ENCODE peak calls at places on chromosomes 7 and 10, in four cellular contexts. One of them, this sample, is unnamed.

GRCh38 chr10:30705086-30705624 is 75.6 kb upstream of the LYZL2 start:
- DNase-seq in A549: no peak
- DNase-seq in spleen: no peak
- DNase-seq in H1: no peak
- DNase-seq in this sample: no peak

GRCh38 chr7:5679741-5680473 is 101.6 kb downstream of the RNF216 start:
- DNase-seq in A549: no peak
- DNase-seq in spleen: peak; percentile 89
- DNase-seq in H1: no peak
- DNase-seq in this sample: no peak

GRCh38 chr7:1505731-1506550 is 1.8 kb upstream of the INTS1 start:
- DNase-seq in spleen: peak; percentile 86
- DNase-seq in H1: no peak
- DNase-seq in A549: peak; percentile 78
- DNase-seq in this sample: no peak

GRCh38 chr7:3243680-3244079 is 57.4 kb upstream of the SDK1 start:
- DNase-seq in spleen: no peak
- DNase-seq in H1: no peak
- DNase-seq in A549: no peak
- DNase-seq in this sample: peak; percentile 21

GRCh38 chr10:46299267-46299530 is 12.4 kb downstream of the ANTXRL start:
- DNase-seq in A549: no peak
- DNase-seq in H1: no peak
- DNase-seq in spleen: no peak
- DNase-seq in this sample: no peak

GRCh38 chr7:87028636-87029035 is 30.8 kb downstream of the ELAPOR2 start:
- DNase-seq in H1: no peak
- DNase-seq in A549: no peak
- DNase-seq in spleen: no peak
- DNase-seq in this sample: no peak

GRCh38 chr10:3782099-3782455 is 2.9 kb downstream of the KLF6 start:
- DNase-seq in H1: no peak
- DNase-seq in spleen: no peak
- DNase-seq in A549: no peak
- DNase-seq in this sample: no peak

GRCh38 chr7:1663857-1664651 is 6.0 kb upstream of the ELFN1 start:
- DNase-seq in A549: no peak
- DNase-seq in H1: no peak
- DNase-seq in spleen: peak; percentile 73
- DNase-seq in this sample: no peak

GRCh38 chr10:131915484-131915883 is 14.7 kb downstream of the PPP2R2D start:
- DNase-seq in spleen: peak; percentile 24
- DNase-seq in A549: no peak
- DNase-seq in H1: no peak
- DNase-seq in this sample: no peak

GRCh38 chr10:74932648-74933047 is 106.2 kb downstream of the KAT6B start:
- DNase-seq in H1: no peak
- DNase-seq in spleen: no peak
- DNase-seq in A549: no peak
- DNase-seq in this sample: no peak

GRCh38 chr7:28510022-28510367 is 97.7 kb downstream of the CREB5 start:
- DNase-seq in H1: no peak
- DNase-seq in A549: no peak
- DNase-seq in spleen: no peak
- DNase-seq in this sample: no peak

GRCh38 chr10:95401704-95402469 is 111.1 kb upstream of the PDLIM1 start:
- DNase-seq in H1: no peak
- DNase-seq in A549: no peak
- DNase-seq in spleen: no peak
- DNase-seq in this sample: no peak

GRCh38 chr7:120995659-120996058 is 7.1 kb downstream of the CPED1 start:
- DNase-seq in A549: no peak
- DNase-seq in H1: no peak
- DNase-seq in spleen: no peak
- DNase-seq in this sample: no peak

GRCh38 chr7:81140775-81141174 is 221.9 kb upstream of the SEMA3C start:
- DNase-seq in A549: no peak
- DNase-seq in spleen: no peak
- DNase-seq in H1: no peak
- DNase-seq in this sample: no peak

GRCh38 chr10:1240341-1240775 is 184.2 kb downstream of the WDR37 start:
- DNase-seq in spleen: peak; percentile 83
- DNase-seq in A549: no peak
- DNase-seq in H1: peak; percentile 31
- DNase-seq in this sample: no peak

GRCh38 chr7:20217193-20217948 is at the start of gene MACC1:
- DNase-seq in A549: no peak
- DNase-seq in spleen: peak; percentile 89
- DNase-seq in H1: peak; percentile 86
- DNase-seq in this sample: no peak

GRCh38 chr7:125061776-125062397 is 132.3 kb upstream of the POT1 start:
- DNase-seq in A549: peak; percentile 45
- DNase-seq in H1: no peak
- DNase-seq in spleen: no peak
- DNase-seq in this sample: no peak

GRCh38 chr10:117137031-117137910 is 799 bp downstream of the VAX1 start:
- DNase-seq in spleen: no peak
- DNase-seq in H1: no peak
- DNase-seq in A549: peak; percentile 71
- DNase-seq in this sample: no peak

GRCh38 chr10:30816144-30816811 is 186.7 kb upstream of the LYZL2 start:
- DNase-seq in A549: no peak
- DNase-seq in H1: no peak
- DNase-seq in spleen: no peak
- DNase-seq in this sample: no peak

GRCh38 chr10:60283397-60283796 is 106.3 kb downstream of the ANK3 start:
- DNase-seq in A549: peak; percentile 24
- DNase-seq in spleen: no peak
- DNase-seq in H1: no peak
- DNase-seq in this sample: no peak

GRCh38 chr7:157668884-157669767 is 332.3 kb downstream of the DNAJB6 start:
- DNase-seq in spleen: peak; percentile 69
- DNase-seq in A549: no peak
- DNase-seq in H1: no peak
- DNase-seq in this sample: no peak

GRCh38 chr10:70666960-70667798 is 5.1 kb upstream of the ADAMTS14 start:
- DNase-seq in spleen: peak; percentile 30
- DNase-seq in A549: no peak
- DNase-seq in H1: no peak
- DNase-seq in this sample: no peak

GRCh38 chr7:155918720-155919399 is 106.6 kb upstream of the SHH start:
- DNase-seq in spleen: no peak
- DNase-seq in A549: peak; percentile 95
- DNase-seq in H1: no peak
- DNase-seq in this sample: peak; percentile 37

GRCh38 chr10:101060036-101060950 is 1.5 kb upstream of the KAZALD1 start:
- DNase-seq in spleen: peak; percentile 94
- DNase-seq in A549: peak; percentile 95
- DNase-seq in H1: no peak
- DNase-seq in this sample: peak; percentile 95

GRCh38 chr10:75651452-75651851 is 220.0 kb downstream of the LRMDA start:
- DNase-seq in H1: peak; percentile 13
- DNase-seq in A549: peak; percentile 33
- DNase-seq in spleen: no peak
- DNase-seq in this sample: no peak

GRCh38 chr10:77884181-77884580 is 42.4 kb downstream of the DLG5 start:
- DNase-seq in spleen: no peak
- DNase-seq in A549: no peak
- DNase-seq in H1: no peak
- DNase-seq in this sample: no peak

GRCh38 chr10:77888356-77888703 is 38.2 kb downstream of the DLG5 start:
- DNase-seq in spleen: no peak
- DNase-seq in H1: no peak
- DNase-seq in A549: no peak
- DNase-seq in this sample: no peak

GRCh38 chr10:77887631-77888355 is 38.8 kb downstream of the DLG5 start:
- DNase-seq in A549: no peak
- DNase-seq in spleen: no peak
- DNase-seq in H1: no peak
- DNase-seq in this sample: no peak

GRCh38 chr10:77889277-77889903 is 37.2 kb downstream of the DLG5 start:
- DNase-seq in spleen: no peak
- DNase-seq in A549: no peak
- DNase-seq in H1: no peak
- DNase-seq in this sample: no peak

DNA sequence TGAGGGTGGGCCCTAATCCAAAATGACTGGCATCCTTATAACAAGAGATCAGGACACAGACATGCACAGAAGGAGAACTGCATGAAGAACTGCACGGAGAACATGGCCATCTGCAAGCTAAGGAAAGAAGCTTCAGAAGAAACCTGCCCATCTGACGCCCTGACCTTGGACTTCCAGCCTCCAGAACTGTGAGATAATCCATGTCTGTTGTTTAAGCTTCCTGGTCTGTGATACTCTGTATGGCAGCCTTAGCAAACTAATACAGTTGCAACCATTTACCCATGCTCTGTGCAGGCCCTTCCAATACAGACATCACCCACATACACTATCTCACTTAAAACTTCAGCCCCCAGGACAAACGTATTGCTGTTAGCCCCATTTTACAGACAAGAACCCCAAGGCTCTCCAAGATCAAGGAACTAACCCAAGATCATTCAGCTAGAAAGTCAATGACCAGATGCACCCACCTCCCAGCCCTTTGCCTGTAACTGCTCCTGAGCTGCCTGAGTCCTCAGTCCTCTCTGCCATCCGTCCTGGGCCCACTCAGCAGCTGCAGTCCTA is 39.7 kb downstream of the DLG5 start:
- DNase-seq in H1: no peak
- DNase-seq in A549: no peak
- DNase-seq in spleen: no peak
- DNase-seq in this sample: no peak
- H3K4me1 ChIP-seq in H1: peaks cover 32% of the 10 kb centered on the region
- H3K4me1 ChIP-seq in A549: peaks cover 33% of the 10 kb centered on the region
- H3K4me1 ChIP-seq in spleen: peaks cover 19% of the 10 kb centered on the region
- H3K4me1 ChIP-seq in this sample: no peaks in the 10 kb centered on the region

DNA sequence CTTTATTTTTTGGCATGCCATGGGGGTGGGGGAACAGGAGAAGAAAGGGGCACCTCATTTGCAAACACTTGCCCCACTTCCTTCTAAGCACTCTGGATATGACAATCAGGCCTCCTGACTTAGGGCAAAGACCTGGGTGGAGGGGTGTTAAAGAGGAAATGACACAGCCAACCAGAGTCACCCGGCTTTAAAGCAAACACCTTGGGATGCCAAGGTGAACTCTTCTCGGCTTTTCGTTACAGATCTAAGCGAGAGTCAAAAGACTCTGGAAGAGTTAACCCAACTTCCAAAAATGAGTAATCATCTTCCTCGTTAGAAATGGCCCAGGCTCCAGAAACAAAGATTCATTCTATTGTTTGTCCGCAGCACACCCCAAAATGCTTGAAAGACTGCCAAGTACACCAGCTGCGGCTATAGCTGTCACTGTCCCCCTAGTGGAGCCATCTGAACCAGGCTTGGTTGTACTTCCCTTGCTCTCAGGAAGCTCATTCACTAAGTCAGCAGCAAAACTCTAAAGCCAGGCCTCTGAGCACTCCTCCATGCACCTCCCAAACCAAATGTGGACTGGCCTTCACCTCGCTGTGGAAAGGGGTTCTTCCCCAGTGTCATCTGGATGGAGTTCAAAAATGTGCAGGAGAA is 24.8 kb downstream of the FAM53B start:
- DNase-seq in spleen: peak; percentile 87
- DNase-seq in H1: no peak
- DNase-seq in A549: peak; percentile 26
- DNase-seq in this sample: peak; percentile 45
- H3K4me1 ChIP-seq in spleen: peaks cover 100% of the 10 kb centered on the region
- H3K4me1 ChIP-seq in H1: no peaks in the 10 kb centered on the region
- H3K4me1 ChIP-seq in A549: no peaks in the 10 kb centered on the region
- H3K4me1 ChIP-seq in this sample: peaks cover 10% of the 10 kb centered on the region

DNA sequence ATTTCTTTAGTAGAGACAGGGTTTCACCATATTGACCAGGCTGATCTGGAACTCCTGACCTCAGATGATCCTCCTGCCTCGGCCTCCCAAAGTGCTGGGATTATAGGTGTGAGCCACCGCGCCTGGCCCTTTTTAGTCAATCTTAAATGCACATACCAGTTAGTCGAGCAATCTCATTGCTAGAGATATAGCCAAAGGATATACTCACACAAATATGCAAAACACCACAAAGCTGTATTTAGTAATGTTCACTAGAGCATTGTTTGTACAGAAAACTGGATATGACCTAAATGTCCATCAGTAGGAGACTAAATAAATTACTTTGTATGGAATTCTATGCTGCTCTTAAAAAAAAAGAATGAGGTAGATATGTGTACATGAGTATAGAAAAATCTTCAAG is 24.5 kb upstream of the IL6 start:
- DNase-seq in A549: no peak
- DNase-seq in spleen: no peak
- DNase-seq in H1: no peak
- DNase-seq in this sample: no peak
- H3K4me1 ChIP-seq in A549: no peaks in the 10 kb centered on the region
- H3K4me1 ChIP-seq in spleen: peaks cover 57% of the 10 kb centered on the region
- H3K4me1 ChIP-seq in H1: no peaks in the 10 kb centered on the region
- H3K4me1 ChIP-seq in this sample: no peaks in the 10 kb centered on the region

GRCh38 chr10:71836594-71836970 is 14.5 kb downstream of the PSAP start:
- DNase-seq in H1: no peak
- DNase-seq in A549: no peak
- DNase-seq in spleen: no peak
- DNase-seq in this sample: no peak
- H3K4me1 ChIP-seq in H1: peaks cover 12% of the 10 kb centered on the region
- H3K4me1 ChIP-seq in A549: peaks cover 81% of the 10 kb centered on the region
- H3K4me1 ChIP-seq in spleen: peaks cover 100% of the 10 kb centered on the region
- H3K4me1 ChIP-seq in this sample: peaks cover 56% of the 10 kb centered on the region

GRCh38 chr10:79320785-79321493 is 26.3 kb upstream of the PPIF start:
- DNase-seq in H1: no peak
- DNase-seq in A549: peak; percentile 83
- DNase-seq in spleen: no peak
- DNase-seq in this sample: peak; percentile 80
- H3K4me1 ChIP-seq in H1: peaks cover 4% of the 10 kb centered on the region
- H3K4me1 ChIP-seq in A549: peaks cover 41% of the 10 kb centered on the region
- H3K4me1 ChIP-seq in spleen: peaks cover 85% of the 10 kb centered on the region
- H3K4me1 ChIP-seq in this sample: peaks cover 81% of the 10 kb centered on the region

This sample was measured in SJSA1.